ENCODE peak calls at places on chromosomes 16 and 17, in four cellular contexts. One of them, this sample, is unnamed.
A peak's percentile ranks its signal among the peaks of the same experiment; 100 is the strongest.

GRCh38 chr17:79855331-79856124 is 16.3 kb upstream of the CBX4 start:
- DNase-seq in GM12878: no peak
- DNase-seq in NT2/D1: no peak
- DNase-seq in HepG2: no peak
- DNase-seq in this sample: no peak

GRCh38 chr16:85391175-85391707 is 221.9 kb upstream of the GSE1 start:
- DNase-seq in NT2/D1: no peak
- DNase-seq in GM12878: no peak
- DNase-seq in HepG2: no peak
- DNase-seq in this sample: no peak

GRCh38 chr16:85029981-85030381 is 2.4 kb downstream of the KIAA0513 start:
- DNase-seq in NT2/D1: no peak
- DNase-seq in GM12878: no peak
- DNase-seq in HepG2: no peak
- DNase-seq in this sample: no peak

GRCh38 chr17:28916302-28916934 is 13.5 kb upstream of the DHRS13 start:
- DNase-seq in NT2/D1: no peak
- DNase-seq in HepG2: peak; percentile 38
- DNase-seq in GM12878: no peak
- DNase-seq in this sample: no peak

GRCh38 chr17:2703606-2704005 is 8.0 kb downstream of the CLUH start:
- DNase-seq in NT2/D1: no peak
- DNase-seq in GM12878: no peak
- DNase-seq in HepG2: no peak
- DNase-seq in this sample: no peak

GRCh38 chr17:41442772-41443171 is 2.0 kb upstream of the KRT38 start:
- DNase-seq in NT2/D1: peak; percentile 33
- DNase-seq in HepG2: no peak
- DNase-seq in GM12878: no peak
- DNase-seq in this sample: no peak

GRCh38 chr16:87407511-87408112 is 15.5 kb downstream of the MAP1LC3B start:
- DNase-seq in GM12878: peak; percentile 84
- DNase-seq in NT2/D1: no peak
- DNase-seq in HepG2: no peak
- DNase-seq in this sample: no peak

GRCh38 chr16:85917012-85917411 is 18.1 kb downstream of the IRF8 start:
- DNase-seq in GM12878: no peak
- DNase-seq in HepG2: no peak
- DNase-seq in NT2/D1: no peak
- DNase-seq in this sample: no peak

GRCh38 chr17:82693168-82693867 is 5.2 kb downstream of the RAB40B start:
- DNase-seq in NT2/D1: no peak
- DNase-seq in GM12878: no peak
- DNase-seq in HepG2: no peak
- DNase-seq in this sample: no peak

GRCh38 chr17:76791053-76791980 is 53.4 kb downstream of the MFSD11 start:
- DNase-seq in GM12878: peak; percentile 33
- DNase-seq in NT2/D1: no peak
- DNase-seq in HepG2: peak; percentile 39
- DNase-seq in this sample: no peak

GRCh38 chr17:8243827-8244226 is 4.0 kb downstream of the CTC1 start:
- DNase-seq in HepG2: no peak
- DNase-seq in GM12878: no peak
- DNase-seq in NT2/D1: no peak
- DNase-seq in this sample: no peak

GRCh38 chr17:83186751-83187421 is 107.5 kb downstream of the METRNL start:
- DNase-seq in GM12878: no peak
- DNase-seq in HepG2: no peak
- DNase-seq in NT2/D1: no peak
- DNase-seq in this sample: no peak

GRCh38 chr17:49738456-49739163 is 25.3 kb downstream of the FAM117A start:
- DNase-seq in GM12878: no peak
- DNase-seq in NT2/D1: no peak
- DNase-seq in HepG2: no peak
- DNase-seq in this sample: no peak

GRCh38 chr16:83878838-83879237 is 20.1 kb upstream of the MLYCD start:
- DNase-seq in GM12878: no peak
- DNase-seq in NT2/D1: no peak
- DNase-seq in HepG2: peak; percentile 59
- DNase-seq in this sample: no peak

GRCh38 chr17:68580236-68580903 is 20.8 kb downstream of the FAM20A start:
- DNase-seq in NT2/D1: no peak
- DNase-seq in HepG2: peak; percentile 88
- DNase-seq in GM12878: no peak
- DNase-seq in this sample: no peak

GRCh38 chr17:33052856-33053255 is 61.2 kb downstream of the SPACA3 start:
- DNase-seq in NT2/D1: no peak
- DNase-seq in HepG2: no peak
- DNase-seq in GM12878: no peak
- DNase-seq in this sample: no peak

GRCh38 chr17:73247728-73248127 is 14.0 kb downstream of the CPSF4L start:
- DNase-seq in GM12878: no peak
- DNase-seq in HepG2: no peak
- DNase-seq in NT2/D1: no peak
- DNase-seq in this sample: no peak

GRCh38 chr17:52376137-52376536 is 217.6 kb upstream of the CA10 start:
- DNase-seq in HepG2: no peak
- DNase-seq in GM12878: no peak
- DNase-seq in NT2/D1: no peak
- DNase-seq in this sample: no peak

GRCh38 chr16:7506363-7506762 is 173.7 kb downstream of the RBFOX1 start:
- DNase-seq in NT2/D1: no peak
- DNase-seq in GM12878: no peak
- DNase-seq in HepG2: no peak
- DNase-seq in this sample: no peak

GRCh38 chr16:61715392-61715791 is 320.8 kb downstream of the CDH8 start:
- DNase-seq in NT2/D1: no peak
- DNase-seq in HepG2: no peak
- DNase-seq in GM12878: no peak
- DNase-seq in this sample: no peak

GRCh38 chr16:56332464-56333079 is 92.8 kb downstream of the AMFR start:
- DNase-seq in GM12878: no peak
- DNase-seq in NT2/D1: peak; percentile 16
- DNase-seq in HepG2: peak; percentile 78
- DNase-seq in this sample: peak; percentile 17

GRCh38 chr17:2940352-2940751 is 123.1 kb downstream of the OR1D5 start:
- DNase-seq in HepG2: no peak
- DNase-seq in NT2/D1: no peak
- DNase-seq in GM12878: no peak
- DNase-seq in this sample: no peak

GRCh38 chr17:12116143-12116542 is 95.5 kb downstream of the MAP2K4 start:
- DNase-seq in NT2/D1: no peak
- DNase-seq in GM12878: no peak
- DNase-seq in HepG2: no peak
- DNase-seq in this sample: no peak

GRCh38 chr17:76104896-76105231 is 1.3 kb upstream of the EXOC7 start:
- DNase-seq in NT2/D1: no peak
- DNase-seq in HepG2: peak; percentile 39
- DNase-seq in GM12878: no peak
- DNase-seq in this sample: no peak

GRCh38 chr16:11501583-11502138 is 85.1 kb downstream of the LITAF start:
- DNase-seq in HepG2: no peak
- DNase-seq in NT2/D1: peak; percentile 77
- DNase-seq in GM12878: no peak
- DNase-seq in this sample: no peak

GRCh38 chr17:31859487-31860008 is 504 bp upstream of the COPRS start:
- DNase-seq in NT2/D1: no peak
- DNase-seq in HepG2: no peak
- DNase-seq in GM12878: no peak
- DNase-seq in this sample: no peak

GRCh38 chr17:47119746-47120520 is 69.2 kb downstream of the CDC27 start:
- DNase-seq in HepG2: peak; percentile 28
- DNase-seq in GM12878: no peak
- DNase-seq in NT2/D1: no peak
- DNase-seq in this sample: no peak

GRCh38 chr17:77105706-77106105 is 35.1 kb upstream of the SEC14L1 start:
- DNase-seq in HepG2: no peak
- DNase-seq in GM12878: no peak
- DNase-seq in NT2/D1: no peak
- DNase-seq in this sample: no peak

GRCh38 chr17:79179334-79179733 is 104.7 kb downstream of the ENGASE start:
- DNase-seq in GM12878: no peak
- DNase-seq in HepG2: no peak
- DNase-seq in NT2/D1: no peak
- DNase-seq in this sample: no peak

GRCh38 chr16:68074850-68075249 is 10.3 kb upstream of the NFATC3 start:
- DNase-seq in NT2/D1: no peak
- DNase-seq in HepG2: no peak
- DNase-seq in GM12878: peak; percentile 95
- DNase-seq in this sample: no peak

GRCh38 chr16:81885976-81886586 is 107.0 kb downstream of the PLCG2 start:
- DNase-seq in NT2/D1: no peak
- DNase-seq in GM12878: no peak
- DNase-seq in HepG2: peak; percentile 31
- DNase-seq in this sample: peak; percentile 71

GRCh38 chr17:71801301-71801700 is 319.5 kb upstream of the SOX9 start:
- DNase-seq in HepG2: no peak
- DNase-seq in NT2/D1: no peak
- DNase-seq in GM12878: no peak
- DNase-seq in this sample: no peak

GRCh38 chr17:8732406-8733065 is 12.1 kb downstream of the CCDC42 start:
- DNase-seq in NT2/D1: no peak
- DNase-seq in HepG2: no peak
- DNase-seq in GM12878: no peak
- DNase-seq in this sample: no peak

GRCh38 chr17:74419862-74420492 is 11.9 kb upstream of the GPRC5C start:
- DNase-seq in NT2/D1: no peak
- DNase-seq in GM12878: no peak
- DNase-seq in HepG2: no peak
- DNase-seq in this sample: no peak

GRCh38 chr16:86166414-86166813 is 267.5 kb downstream of the IRF8 start:
- DNase-seq in HepG2: no peak
- DNase-seq in GM12878: no peak
- DNase-seq in NT2/D1: no peak
- DNase-seq in this sample: no peak

DNA sequence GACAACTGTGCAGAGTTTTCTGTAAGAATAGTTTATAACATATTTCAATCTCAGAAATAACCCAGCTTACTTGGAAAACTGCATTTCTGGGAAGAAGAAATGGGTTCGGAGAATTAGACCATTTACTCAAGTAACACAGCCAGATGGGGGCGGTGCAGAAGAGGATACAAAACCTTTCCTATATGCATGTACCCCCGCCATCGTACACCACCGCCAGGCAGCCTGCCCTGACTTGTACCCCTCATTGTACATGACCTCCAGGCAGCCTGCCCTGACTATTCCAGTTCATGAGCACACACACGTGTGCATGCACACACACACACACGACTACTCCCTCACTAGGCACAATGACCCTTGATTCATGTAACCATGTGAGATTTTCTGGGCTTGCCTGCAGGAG is 154.0 kb downstream of the C16orf78 start:
- DNase-seq in HepG2: no peak
- DNase-seq in GM12878: no peak
- DNase-seq in NT2/D1: no peak
- DNase-seq in this sample: no peak
- TF ChIP-seq SUZ12 in HepG2: no peak
- TF ChIP-seq SUZ12 in GM12878: no peak
- TF ChIP-seq SUZ12 in NT2/D1: no peak
- TF ChIP-seq SUZ12 in this sample: no peak

GRCh38 chr17:15492186-15492585 is 24.8 kb upstream of the CDRT4 start:
- DNase-seq in GM12878: no peak
- DNase-seq in HepG2: no peak
- DNase-seq in NT2/D1: no peak
- DNase-seq in this sample: no peak
- TF ChIP-seq SUZ12 in GM12878: no peak
- TF ChIP-seq SUZ12 in HepG2: no peak
- TF ChIP-seq SUZ12 in NT2/D1: no peak
- TF ChIP-seq SUZ12 in this sample: no peak

GRCh38 chr17:50903604-50904521 is 37.7 kb upstream of the TOB1 start:
- DNase-seq in GM12878: no peak
- DNase-seq in HepG2: no peak
- DNase-seq in NT2/D1: no peak
- DNase-seq in this sample: no peak
- TF ChIP-seq SUZ12 in GM12878: no peak
- TF ChIP-seq SUZ12 in HepG2: no peak
- TF ChIP-seq SUZ12 in NT2/D1: no peak
- TF ChIP-seq SUZ12 in this sample: no peak

DNA sequence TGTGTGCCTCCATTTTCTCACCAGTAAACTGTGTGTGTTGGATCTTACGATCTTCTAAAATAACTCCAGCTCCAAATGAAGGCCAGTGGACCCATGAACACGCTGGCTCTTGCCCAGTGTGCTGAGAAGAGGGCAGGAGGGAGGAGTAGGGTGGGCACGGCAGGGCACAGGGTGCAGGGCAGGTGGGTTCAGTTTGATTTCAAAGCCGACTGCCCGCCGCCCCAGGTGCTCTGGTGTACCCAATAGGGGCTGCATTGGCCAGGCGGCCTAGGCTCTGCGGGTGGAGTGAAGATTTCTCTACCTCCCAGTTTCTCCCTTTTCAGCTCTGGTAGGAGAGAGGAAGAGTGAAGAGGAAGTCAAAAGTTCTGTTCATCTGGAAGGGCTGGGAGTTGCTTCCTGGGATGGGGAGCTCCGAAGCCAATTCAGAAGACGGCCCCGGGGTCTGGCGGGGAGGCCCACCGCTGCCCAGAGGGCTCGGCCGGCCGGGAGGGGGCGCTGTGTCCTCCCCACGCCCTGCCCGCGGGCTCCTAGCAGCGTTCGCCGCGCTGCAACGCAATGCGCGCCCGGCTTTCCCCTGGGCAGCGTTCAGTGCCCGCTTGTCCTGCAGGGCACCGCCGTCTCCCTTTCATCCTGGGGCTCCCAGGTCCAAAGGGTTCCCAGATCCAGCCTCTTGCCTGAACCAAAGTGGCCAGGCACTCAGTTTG is 1.1 kb upstream of the CRHR1 start:
- DNase-seq in NT2/D1: no peak
- DNase-seq in HepG2: no peak
- DNase-seq in GM12878: no peak
- DNase-seq in this sample: peak; percentile 91
- TF ChIP-seq SUZ12 in NT2/D1: no peak
- TF ChIP-seq SUZ12 in HepG2: no peak
- TF ChIP-seq SUZ12 in GM12878: no peak
- TF ChIP-seq SUZ12 in this sample: no peak

This sample was measured in HEK293T.